ENCODE peak calls at places on chromosome 2, in four cellular contexts. E, D, O and S are unnamed samples.

GRCh38 chr2:238459081-238459629 is 32.4 kb downstream of the ASB1 start:
- DNase-seq in E (no peak), D (peak), O (peak), S (no peak)

GRCh38 chr2:186822323-186822722 is 26.6 kb downstream of the ZSWIM2 start:
- DNase-seq in E (no peak), D (no peak), O (no peak), S (no peak)

GRCh38 chr2:101759162-101759561 is 61.7 kb downstream of the MAP4K4 start:
- DNase-seq in E (peak), D (no peak), O (no peak), S (no peak)

GRCh38 chr2:107248932-107249331 is 363.0 kb upstream of the ST6GAL2 start:
- DNase-seq in E (no peak), D (no peak), O (no peak), S (no peak)

GRCh38 chr2:37582371-37582770 is 89.1 kb downstream of the CDC42EP3 start:
- DNase-seq in E (no peak), D (no peak), O (no peak), S (no peak)

GRCh38 chr2:216696751-216697560 is 1.6 kb upstream of the IGFBP5 start:
- DNase-seq in E (peak), D (no peak), O (no peak), S (no peak)

GRCh38 chr2:215884741-215885140 is 128.6 kb downstream of the MREG start:
- DNase-seq in E (no peak), D (no peak), O (no peak), S (no peak)

GRCh38 chr2:224309216-224309615 is 92.7 kb downstream of the FAM124B start:
- DNase-seq in E (no peak), D (no peak), O (no peak), S (no peak)

GRCh38 chr2:191635333-191636234 is 42.4 kb upstream of the NABP1 start:
- DNase-seq in E (no peak), D (no peak), O (no peak), S (no peak)

GRCh38 chr2:233424028-233424951 is 70.0 kb downstream of the DGKD start:
- DNase-seq in E (no peak), D (no peak), O (peak), S (no peak)

GRCh38 chr2:177172034-177172880 is 40.3 kb upstream of the HNRNPA3 start:
- DNase-seq in E (no peak), D (no peak), O (no peak), S (no peak)

GRCh38 chr2:8803658-8804379 is 33.6 kb downstream of the KIDINS220 start:
- DNase-seq in E (peak), D (no peak), O (peak), S (no peak)

GRCh38 chr2:123513351-123513750 is 511.7 kb upstream of the CNTNAP5 start:
- DNase-seq in E (no peak), D (no peak), O (no peak), S (no peak)

GRCh38 chr2:72821118-72821517 is 4.7 kb downstream of the EXOC6B start:
- DNase-seq in E (no peak), D (no peak), O (no peak), S (no peak)

GRCh38 chr2:72821983-72822382 is 3.9 kb downstream of the EXOC6B start:
- DNase-seq in E (no peak), D (no peak), O (no peak), S (no peak)

GRCh38 chr2:72824224-72824842 is 1.5 kb downstream of the EXOC6B start:
- DNase-seq in E (peak), D (no peak), O (no peak), S (no peak)

GRCh38 chr2:72825271-72826155 is at the start of gene EXOC6B:
- DNase-seq in E (peak), D (peak), O (peak), S (peak)

DNA sequence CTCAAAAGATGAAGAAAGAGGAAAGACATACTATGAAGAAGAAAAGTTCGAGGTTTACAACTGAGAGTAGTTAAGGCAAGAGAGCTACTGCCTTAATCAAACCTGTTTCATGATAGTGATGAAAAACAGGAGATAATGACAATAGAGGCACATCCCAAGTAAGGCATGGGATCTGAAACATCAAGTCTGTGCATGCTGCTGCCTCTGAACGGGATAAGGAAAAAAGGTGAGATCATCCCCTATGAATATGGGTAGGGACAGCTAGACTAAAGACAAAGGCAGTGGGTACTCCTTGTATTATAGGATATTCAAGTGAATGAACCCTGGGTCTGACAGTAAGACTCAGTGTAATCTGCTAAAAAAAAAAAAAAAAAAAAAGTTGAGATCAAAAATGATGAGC is 3.0 kb downstream of the EXOC6B start:
- DNase-seq in E (no peak), D (no peak), O (no peak), S (no peak)
- TF ChIP-seq POLR2AphosphoS5 in E (no peak), D (no peak), O (no peak), S (no peak)

GRCh38 chr2:99753505-99753904 is 263.7 kb upstream of the REV1 start:
- DNase-seq in E (peak), D (no peak), O (no peak), S (no peak)

GRCh38 chr2:99754215-99754614 is 264.4 kb upstream of the REV1 start:
- DNase-seq in E (no peak), D (no peak), O (no peak), S (peak)

GRCh38 chr2:99747842-99748241 is 258.0 kb upstream of the REV1 start:
- DNase-seq in E (no peak), D (no peak), O (peak), S (no peak)

DNA sequence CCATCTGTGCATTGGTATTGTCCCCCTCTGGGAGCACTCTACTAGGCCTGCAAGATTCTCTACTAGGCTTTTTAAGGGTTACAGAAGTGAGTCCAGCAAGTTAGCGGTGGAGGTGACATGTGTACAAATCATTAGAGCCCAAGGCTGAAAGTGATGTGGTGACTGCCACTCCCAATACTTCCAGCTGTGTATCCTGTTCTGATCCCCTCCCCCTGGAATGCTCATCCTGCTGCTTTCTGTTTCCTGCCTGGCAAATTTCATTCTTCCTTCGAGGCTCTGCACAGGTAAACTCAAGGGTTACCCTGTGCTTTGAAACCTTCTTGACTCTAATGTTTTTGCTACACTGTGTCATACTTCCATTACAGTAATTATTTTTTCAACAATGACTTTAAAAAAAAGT is 258.5 kb upstream of the REV1 start:
- DNase-seq in E (no peak), D (no peak), O (no peak), S (no peak)
- TF ChIP-seq CTCF in E (no peak), D (no peak), O (no peak), S (no peak)

GRCh38 chr2:181458881-181459280 is 1.7 kb downstream of the ITGA4 start:
- DNase-seq in E (no peak), D (no peak), O (no peak), S (no peak)

GRCh38 chr2:181461056-181461630 is 4.0 kb downstream of the ITGA4 start:
- DNase-seq in E (no peak), D (no peak), O (no peak), S (no peak)

GRCh38 chr2:181463573-181463972 is 6.4 kb downstream of the ITGA4 start:
- DNase-seq in E (no peak), D (no peak), O (no peak), S (no peak)

GRCh38 chr2:181459646-181460045 is 2.5 kb downstream of the ITGA4 start:
- DNase-seq in E (no peak), D (no peak), O (no peak), S (no peak)

DNA sequence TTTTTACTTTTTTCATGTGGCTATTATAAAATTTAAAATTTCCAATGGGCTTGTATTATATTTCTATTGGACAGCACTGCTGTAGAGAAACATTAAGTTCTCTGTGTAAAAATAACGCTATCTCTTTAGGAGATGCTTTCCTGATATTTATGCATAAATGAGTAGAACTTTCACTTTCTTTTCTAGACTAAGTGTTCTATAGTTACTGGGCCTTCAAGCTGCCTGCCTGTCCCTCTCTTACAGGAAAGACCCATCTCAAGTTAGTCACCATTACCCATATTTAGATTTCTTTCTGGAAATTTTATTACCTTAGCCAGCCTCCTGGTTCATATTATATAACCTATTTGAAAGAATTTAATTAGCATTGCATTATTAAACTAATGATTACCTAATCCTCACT is 4.8 kb downstream of the ITGA4 start:
- DNase-seq in E (no peak), D (no peak), O (no peak), S (no peak)
- H3K4me3 ChIP-seq in E (no peak), D (no peak), O (no peak), S (no peak)

GRCh38 chr2:174522553-174522952 is 35.7 kb upstream of the GPR155 start:
- DNase-seq in E (no peak), D (no peak), O (no peak), S (peak)

GRCh38 chr2:174527959-174528358 is 41.1 kb upstream of the GPR155 start:
- DNase-seq in E (no peak), D (no peak), O (no peak), S (no peak)

GRCh38 chr2:174529916-174530315 is 43.1 kb upstream of the GPR155 start:
- DNase-seq in E (no peak), D (no peak), O (no peak), S (no peak)

GRCh38 chr2:174524525-174524924 is 37.7 kb upstream of the GPR155 start:
- DNase-seq in E (no peak), D (no peak), O (no peak), S (peak)

DNA sequence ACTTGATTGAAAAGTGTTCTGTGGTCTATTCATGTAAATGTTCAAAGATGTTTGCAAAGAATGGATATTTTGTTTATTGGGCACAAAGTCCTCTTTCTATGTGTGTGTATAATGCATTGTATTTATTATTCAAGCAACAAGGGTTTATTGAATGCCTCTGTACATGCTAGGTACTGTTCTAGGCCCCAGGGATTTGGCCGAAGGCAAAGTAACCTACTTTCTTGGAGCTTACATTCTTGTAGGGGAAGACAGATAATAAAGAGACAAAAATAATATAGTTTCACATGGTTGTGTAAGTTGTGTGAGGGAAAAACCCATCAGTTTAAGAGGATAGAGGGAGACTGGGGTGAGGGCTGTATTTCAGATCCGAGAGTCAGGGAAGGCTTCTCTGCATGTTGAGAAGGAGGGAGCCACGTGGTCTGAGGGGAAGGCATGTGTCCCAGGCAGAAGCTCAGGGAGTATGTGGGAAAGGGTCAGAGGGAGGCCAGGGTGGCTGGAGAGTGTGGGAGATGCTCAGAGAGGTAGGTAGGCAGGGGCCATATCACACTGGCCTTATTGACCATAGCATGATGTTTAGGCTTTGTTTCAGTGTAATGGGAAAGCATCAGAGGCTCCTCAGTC is 40.4 kb upstream of the GPR155 start:
- DNase-seq in E (no peak), D (no peak), O (no peak), S (no peak)
- TF ChIP-seq POLR2AphosphoS5 in E (no peak), D (no peak), O (no peak), S (no peak)

DNA sequence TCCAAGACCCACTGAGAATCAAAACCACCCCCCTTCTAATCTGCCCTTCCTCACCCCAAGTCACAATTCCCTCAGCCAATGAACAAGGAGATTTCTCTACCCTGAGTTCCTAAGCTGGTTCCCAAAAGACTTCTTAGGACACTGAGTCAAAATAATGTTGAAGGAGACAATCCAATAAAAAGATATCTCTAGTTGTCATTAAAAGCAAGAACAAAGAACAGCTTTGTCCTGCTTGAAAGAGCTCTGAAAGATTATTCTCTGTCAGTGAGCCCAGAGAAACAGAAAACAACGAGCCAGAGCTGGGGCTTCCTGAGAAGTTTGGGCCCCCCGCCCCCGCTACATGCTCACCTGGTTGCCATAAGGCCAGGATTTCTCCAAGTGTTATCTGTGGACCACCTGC is 45.7 kb downstream of the STK39 start:
- DNase-seq in E (no peak), D (no peak), O (no peak), S (no peak)
- TF ChIP-seq CTCF in E (no peak), D (no peak), O (no peak), S (no peak)

GRCh38 chr2:68643011-68643873 is at the start of gene PROKR1:
- DNase-seq in E (peak), D (no peak), O (peak), S (no peak)

GRCh38 chr2:68646303-68646702 is 2.9 kb downstream of the PROKR1 start:
- DNase-seq in E (peak), D (no peak), O (no peak), S (peak)

GRCh38 chr2:68645523-68645922 is 2.1 kb downstream of the PROKR1 start:
- DNase-seq in E (no peak), D (no peak), O (no peak), S (no peak)

GRCh38 chr2:68643874-68644485 is 601 bp downstream of the PROKR1 start:
- DNase-seq in E (no peak), D (no peak), O (no peak), S (no peak)
- H3K4me3 ChIP-seq in E (peak), D (peak), O (peak), S (peak)

GRCh38 chr2:130368786-130369185 is 12.9 kb downstream of the PTPN18 start:
- DNase-seq in E (no peak), D (peak), O (no peak), S (no peak)
- TF ChIP-seq POLR2AphosphoS5 in E (no peak), D (no peak), O (no peak), S (no peak)